ENCODE peak calls at places on chromosomes 1 and 21, in ten cellular contexts. L is lung, J is thyroid gland, Y is IMR-90, Z is prostate gland, Q is small intestine, O is tibial nerve, G is aorta, P is uterus, U is left ventricle myocardium inferior. I is an unnamed sample. For H3K4me1 and H3K27me3, the result is how much of the 10 kb centered on the place peaks cover.

GRCh38 chr1:158126425-158126824 is 54.3 kb upstream of the CD1D start:
- DNase-seq in Q (no peak), G (no peak), L (no peak), O (no peak), P (no peak), Z (no peak), U (no peak), Y (no peak), J (no peak), I (no peak)

GRCh38 chr1:7288992-7289391 is 482.1 kb upstream of the VAMP3 start:
- DNase-seq in Q (no peak), L (no peak), O (no peak), G (no peak), Y (no peak), Z (no peak), U (no peak), P (no peak), J (no peak), I (no peak)

GRCh38 chr1:78092686-78093085 is 46.9 kb downstream of the GIPC2 start:
- DNase-seq in Q (peak), P (no peak), J (peak), G (no peak), O (no peak), Y (no peak), Z (no peak), L (no peak), U (no peak), I (no peak)

GRCh38 chr1:19664453-19665043 is at the start of gene HTR6:
- DNase-seq in L (no peak), G (no peak), Y (no peak), J (no peak), Q (no peak), U (no peak), O (no peak), P (no peak), Z (no peak), I (no peak)

GRCh38 chr1:6276765-6277555 is 16.1 kb upstream of the GPR153 start:
- DNase-seq in P (no peak), O (no peak), J (no peak), L (no peak), Y (no peak), Z (no peak), G (no peak), Q (no peak), U (no peak), I (no peak)

GRCh38 chr1:8409107-8409506 is 91.2 kb downstream of the SLC45A1 start:
- DNase-seq in O (no peak), J (no peak), Q (peak), L (no peak), G (no peak), Z (no peak), U (no peak), P (no peak), Y (peak), I (no peak)

GRCh38 chr1:210264521-210265380 is 32.2 kb downstream of the SERTAD4 start:
- DNase-seq in G (no peak), O (no peak), Z (no peak), U (no peak), J (no peak), P (no peak), L (no peak), Q (no peak), Y (no peak), I (no peak)

GRCh38 chr1:18182518-18183160 is 75.0 kb downstream of the IGSF21 start:
- DNase-seq in L (no peak), P (no peak), G (no peak), O (no peak), Q (no peak), Y (no peak), Z (no peak), U (no peak), J (no peak), I (no peak)

GRCh38 chr21:17352937-17353655 is 159.7 kb upstream of the CXADR start:
- DNase-seq in P (no peak), L (no peak), J (no peak), O (no peak), Y (no peak), U (no peak), Q (no peak), G (no peak), Z (no peak), I (no peak)

GRCh38 chr21:17348357-17348756 is 164.5 kb upstream of the CXADR start:
- DNase-seq in Q (no peak), P (no peak), U (no peak), L (no peak), Z (no peak), Y (no peak), J (no peak), G (no peak), O (no peak), I (no peak)

GRCh38 chr21:17348849-17349248 is 164.0 kb upstream of the CXADR start:
- DNase-seq in U (no peak), Q (no peak), Z (no peak), J (no peak), P (no peak), G (no peak), Y (no peak), O (no peak), L (no peak), I (no peak)

DNA sequence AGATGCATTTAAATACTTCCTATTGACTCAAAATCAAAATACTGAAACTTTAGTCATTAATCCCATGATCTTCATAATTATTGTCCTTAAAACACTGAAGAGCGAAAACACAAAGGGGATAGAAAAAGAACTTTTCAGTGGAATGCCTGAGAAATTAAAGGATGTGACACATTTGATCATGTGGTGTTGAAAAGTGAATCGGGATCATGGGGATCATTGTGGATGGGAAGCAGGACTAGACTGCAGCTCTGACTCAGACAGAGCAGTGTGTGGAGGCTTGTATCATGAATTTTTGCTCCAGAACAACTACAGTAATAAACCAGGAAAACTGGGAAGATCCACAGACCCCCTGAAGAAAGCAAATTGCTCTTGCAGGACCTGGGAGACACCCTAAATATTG is 161.1 kb upstream of the CXADR start:
- DNase-seq in P (no peak), L (no peak), Z (no peak), G (no peak), Q (no peak), U (no peak), Y (no peak), O (no peak), J (no peak), I (no peak)
- H3K4me1 ChIP-seq in P (under half), L (under half), Z (under half), G (under half), Q (under half), U (under half), Y (under half), O (under half), J (under half), I (under half)

GRCh38 chr1:247087256-247087655 is 8.6 kb upstream of the ZNF670 start:
- DNase-seq in J (no peak), U (no peak), P (no peak), G (no peak), Z (no peak), L (no peak), O (no peak), Q (no peak), Y (no peak), I (no peak)
- H3K27me3 ChIP-seq in J (under half), U (under half), P (under half), G (under half), Z (under half), L (under half), O (under half), Q (under half), Y (under half), I (under half)

GRCh38 chr21:31545036-31545435 is 114.5 kb upstream of the SOD1 start:
- DNase-seq in G (peak), P (no peak), L (no peak), Z (no peak), Y (no peak), J (no peak), U (no peak), Q (no peak), O (no peak), I (no peak)
- H3K4me1 ChIP-seq in G (under half), P (under half), L (under half), Z (under half), Y (under half), J (under half), U (under half), Q (under half), O (under half), I (under half)

GRCh38 chr1:110672001-110672752 is 2.6 kb downstream of the KCNA3 start:
- DNase-seq in P (no peak), U (no peak), L (no peak), O (no peak), Q (peak), Z (no peak), Y (peak), G (no peak), J (no peak), I (no peak)

GRCh38 chr1:110672753-110673108 is 2.0 kb downstream of the KCNA3 start:
- DNase-seq in O (no peak), G (no peak), Q (peak), Y (no peak), P (no peak), J (no peak), U (no peak), L (no peak), Z (no peak), I (no peak)

GRCh38 chr1:110667766-110668165 is 7.0 kb downstream of the KCNA3 start:
- DNase-seq in Q (no peak), O (no peak), P (no peak), Z (no peak), L (no peak), J (no peak), U (no peak), G (no peak), Y (no peak), I (no peak)

GRCh38 chr1:110671323-110671722 is 3.4 kb downstream of the KCNA3 start:
- DNase-seq in P (no peak), U (no peak), Y (no peak), O (no peak), Q (no peak), G (no peak), J (no peak), Z (no peak), L (no peak), I (no peak)

GRCh38 chr1:110668523-110668922 is 6.2 kb downstream of the KCNA3 start:
- DNase-seq in J (no peak), Q (no peak), Z (no peak), G (no peak), Y (no peak), P (no peak), L (no peak), U (no peak), O (no peak), I (no peak)
- H3K27me3 ChIP-seq in J (under half), Q (under half), Z (under half), G (under half), Y (under half), P (under half), L (under half), U (half or more), O (under half), I (under half)